ENCODE peak calls at places on chromosomes 3 and 15, in seven cellular contexts. J, M, S, H, I, L and E are unnamed samples.

GRCh38 chr15:74443100-74443909 is 9.5 kb upstream of the SEMA7A start:
- DNase-seq in J (no peak), M (no peak), S (no peak), H (no peak), I (no peak), L (no peak), E (no peak)

GRCh38 chr15:49174902-49175301 is 4.9 kb downstream of the GALK2 start:
- DNase-seq in J (no peak), M (no peak), S (no peak), H (peak), I (no peak), L (no peak), E (peak)

GRCh38 chr3:41464858-41465257 is 265.6 kb downstream of the CTNNB1 start:
- DNase-seq in J (no peak), M (no peak), S (no peak), H (no peak), I (no peak), L (no peak), E (no peak)

GRCh38 chr3:197540961-197541377 is 14.8 kb downstream of the BDH1 start:
- DNase-seq in J (no peak), M (no peak), S (no peak), H (no peak), I (no peak), L (no peak), E (no peak)

GRCh38 chr3:4337147-4337546 is 34.0 kb downstream of the SETMAR start:
- DNase-seq in J (no peak), M (no peak), S (no peak), H (no peak), I (no peak), L (no peak), E (no peak)

GRCh38 chr3:111197485-111197884 is 125.9 kb downstream of the NECTIN3 start:
- DNase-seq in J (no peak), M (no peak), S (no peak), H (no peak), I (no peak), L (no peak), E (no peak)

GRCh38 chr3:32137870-32138269 is 31.4 kb downstream of the GPD1L start:
- DNase-seq in J (no peak), M (no peak), S (no peak), H (no peak), I (no peak), L (no peak), E (no peak)

GRCh38 chr3:69997486-69998307 is 1.8 kb upstream of the SAMMSON start:
- DNase-seq in J (no peak), M (no peak), S (no peak), H (no peak), I (no peak), L (no peak), E (no peak)